ENCODE peak calls at places on chromosomes 16 and 17, in five cellular contexts. D is K562, U is A549, A is HepG2, G is GM12878. R is an unnamed sample.
A peak's percentile ranks its signal among the peaks of the same experiment; 100 is the strongest.

GRCh38 chr16:56343661-56344517 is 81.5 kb downstream of the AMFR start:
- DNase-seq in D (no peak), U (peak; percentile 33), A (no peak), G (no peak), R (no peak)

GRCh38 chr17:2981325-2981724 is 82.1 kb downstream of the OR1D5 start:
- DNase-seq in D (no peak), U (no peak), A (no peak), G (no peak), R (no peak)

GRCh38 chr17:40522250-40522960 is 21.0 kb upstream of the TNS4 start:
- DNase-seq in D (no peak), U (no peak), A (no peak), G (no peak), R (no peak)

GRCh38 chr17:4557626-4558310 is 2.6 kb upstream of the MYBBP1A start:
- DNase-seq in D (no peak), U (no peak), A (no peak), G (no peak), R (no peak)

GRCh38 chr16:81279375-81279774 is 35.4 kb upstream of the GAN start:
- DNase-seq in D (no peak), U (peak; percentile 14), A (no peak), G (no peak), R (no peak)

GRCh38 chr17:20242271-20242670 is 225.1 kb downstream of the LGALS9B start:
- DNase-seq in D (no peak), U (no peak), A (no peak), G (no peak), R (no peak)

GRCh38 chr16:84096447-84097005 is 20.2 kb downstream of the MBTPS1 start:
- DNase-seq in D (no peak), U (peak; percentile 70), A (peak; percentile 95), G (no peak), R (no peak)

GRCh38 chr17:79668344-79669250 is 57.7 kb upstream of the RBFOX3 start:
- DNase-seq in D (no peak), U (no peak), A (no peak), G (no peak), R (no peak)

GRCh38 chr17:9226794-9227135 is 205.5 kb downstream of the NTN1 start:
- DNase-seq in D (no peak), U (no peak), A (no peak), G (no peak), R (peak; percentile 65)

GRCh38 chr17:33671493-33671892 is 378.4 kb upstream of the ASIC2 start:
- DNase-seq in D (no peak), U (no peak), A (no peak), G (no peak), R (no peak)

GRCh38 chr17:36938566-36939058 is 1.3 kb downstream of the LHX1 start:
- DNase-seq in D (no peak), U (no peak), A (no peak), G (no peak), R (no peak)

GRCh38 chr17:82334204-82334621 is 647 bp upstream of the SECTM1 start:
- DNase-seq in D (no peak), U (no peak), A (no peak), G (no peak), R (no peak)

GRCh38 chr17:74831442-74832146 is 28.1 kb downstream of the GRIN2C start:
- DNase-seq in D (no peak), U (no peak), A (no peak), G (no peak), R (no peak)

GRCh38 chr17:45129426-45129939 is 2.8 kb downstream of the PLCD3 start:
- DNase-seq in D (no peak), U (peak; percentile 77), A (peak; percentile 89), G (no peak), R (no peak)

GRCh38 chr17:45246861-45247428 is 14.9 kb downstream of the SPATA32 start:
- DNase-seq in D (peak; percentile 57), U (peak; percentile 56), A (no peak), G (no peak), R (peak; percentile 83)

GRCh38 chr17:10638151-10638550 is 19.0 kb downstream of the MYH3 start:
- DNase-seq in D (no peak), U (no peak), A (no peak), G (no peak), R (no peak)

GRCh38 chr17:22374741-22375140 is 682.4 kb downstream of the KCNJ18 start:
- DNase-seq in D (no peak), U (no peak), A (no peak), G (no peak), R (no peak)

GRCh38 chr16:71807905-71808592 is 585 bp downstream of the AP1G1 start:
- DNase-seq in D (peak; percentile 68), U (peak; percentile 40), A (no peak), G (no peak), R (peak; percentile 32)

GRCh38 chr16:58284488-58284887 is 10.3 kb downstream of the PRSS54 start:
- DNase-seq in D (no peak), U (no peak), A (no peak), G (no peak), R (no peak)

GRCh38 chr17:31052187-31052889 is 42.4 kb upstream of the NF1 start:
- DNase-seq in D (peak; percentile 60), U (peak; percentile 67), A (peak; percentile 35), G (no peak), R (no peak)

GRCh38 chr17:51234162-51234561 is 25.7 kb downstream of the MBTD1 start:
- DNase-seq in D (no peak), U (no peak), A (no peak), G (no peak), R (no peak)

GRCh38 chr16:65414284-65414984 is 292.6 kb upstream of the CDH11 start:
- DNase-seq in D (no peak), U (no peak), A (no peak), G (no peak), R (no peak)

GRCh38 chr16:49305406-49305805 is 23.8 kb upstream of the CBLN1 start:
- DNase-seq in D (no peak), U (no peak), A (no peak), G (no peak), R (no peak)

GRCh38 chr17:77555741-77556291 is 402.7 kb upstream of the TNRC6C start:
- DNase-seq in D (no peak), U (peak; percentile 34), A (no peak), G (no peak), R (no peak)

GRCh38 chr17:78383725-78384471 is 5.4 kb downstream of the PGS1 start:
- DNase-seq in D (no peak), U (no peak), A (no peak), G (peak; percentile 74), R (no peak)

GRCh38 chr16:83992624-83993023 is 24.6 kb downstream of the NECAB2 start:
- DNase-seq in D (no peak), U (no peak), A (no peak), G (no peak), R (no peak)

GRCh38 chr17:50167371-50167770 is 1.6 kb downstream of the SGCA start:
- DNase-seq in D (no peak), U (no peak), A (no peak), G (no peak), R (no peak)

GRCh38 chr16:35344012-35344762 is 1884.8 kb downstream of the TP53TG3F start:
- DNase-seq in D (no peak), U (no peak), A (no peak), G (no peak), R (no peak)

GRCh38 chr17:19718613-19719364 is 2.4 kb upstream of the SLC47A2 start:
- DNase-seq in D (peak; percentile 28), U (peak; percentile 65), A (peak; percentile 38), G (no peak), R (peak; percentile 78)

GRCh38 chr17:77174928-77175720 is 34.4 kb downstream of the SEC14L1 start:
- DNase-seq in D (no peak), U (no peak), A (no peak), G (no peak), R (no peak)

GRCh38 chr16:50603206-50604064 is 55.2 kb downstream of the NKD1 start:
- DNase-seq in D (no peak), U (no peak), A (no peak), G (no peak), R (no peak)

GRCh38 chr16:46743232-46743719 is 4.9 kb downstream of the MYLK3 start:
- DNase-seq in D (peak; percentile 85), U (no peak), A (peak; percentile 33), G (no peak), R (peak; percentile 58)

GRCh38 chr16:75237398-75238131 is 13.9 kb downstream of the BCAR1 start:
- DNase-seq in D (no peak), U (no peak), A (no peak), G (no peak), R (no peak)

DNA sequence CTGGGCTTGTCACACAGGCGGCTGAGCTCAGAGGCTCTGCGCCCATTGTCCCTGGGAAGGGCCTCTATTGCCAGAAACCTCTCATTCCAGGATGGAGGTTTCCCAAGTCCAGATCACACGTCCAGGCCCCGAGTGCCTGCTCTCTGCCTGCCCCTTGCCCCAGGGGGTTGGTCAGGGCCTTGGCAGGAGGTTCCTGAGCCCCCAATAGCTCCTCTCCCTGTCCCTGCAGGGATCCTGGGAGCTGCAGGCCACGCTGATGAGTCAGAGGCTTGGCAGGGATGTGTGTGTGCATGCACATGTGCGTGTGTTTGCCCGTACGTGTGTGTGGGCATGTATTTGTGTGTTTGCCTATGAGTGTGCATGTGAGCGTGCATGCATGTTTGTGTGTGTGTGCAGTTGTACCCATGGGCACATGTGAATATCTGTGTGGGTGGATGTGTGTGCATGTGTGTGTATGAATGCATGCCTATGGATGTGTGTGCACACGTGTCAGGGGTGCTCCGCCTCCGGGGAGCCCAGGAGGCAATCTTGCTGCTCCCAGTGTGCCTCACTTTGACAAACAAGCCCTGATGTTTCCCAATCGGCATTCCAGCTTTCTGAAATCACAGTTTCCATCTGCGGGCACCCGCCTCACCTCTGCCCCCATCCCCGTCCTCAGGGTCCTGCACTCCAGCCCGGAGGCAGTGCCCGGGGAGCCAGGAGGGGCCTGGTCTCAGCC is 98.4 kb upstream of the GSE1 start:
- DNase-seq in D (no peak), U (peak; percentile 92), A (peak; percentile 99), G (no peak), R (peak; percentile 61)
- TF ChIP-seq JUNB in D (no peak), U (peak; percentile 89), A (peak; percentile 97), G (no peak), R (no peak)

GRCh38 chr17:72206376-72206775 is 85.6 kb downstream of the SOX9 start:
- DNase-seq in D (no peak), U (no peak), A (no peak), G (no peak), R (no peak)

GRCh38 chr17:72208832-72209231 is 88.0 kb downstream of the SOX9 start:
- DNase-seq in D (no peak), U (no peak), A (no peak), G (no peak), R (no peak)

GRCh38 chr17:72212041-72212440 is 91.2 kb downstream of the SOX9 start:
- DNase-seq in D (no peak), U (no peak), A (no peak), G (no peak), R (no peak)
- TF ChIP-seq JUNB in D (no peak), U (no peak), A (no peak), G (no peak), R (no peak)

GRCh38 chr16:82987767-82988166 is 361.0 kb downstream of the CDH13 start:
- DNase-seq in D (no peak), U (no peak), A (no peak), G (no peak), R (no peak)
- TF ChIP-seq JUNB in D (no peak), U (no peak), A (no peak), G (no peak), R (no peak)

GRCh38 chr16:19167710-19168172 is 299 bp upstream of the SYT17 start:
- DNase-seq in D (peak; percentile 72), U (peak; percentile 90), A (peak; percentile 60), G (no peak), R (peak; percentile 89)
- TF ChIP-seq JUNB in D (no peak), U (no peak), A (no peak), G (no peak), R (no peak)